ENCODE peak calls at places on chromosomes 4 and X, in six cellular contexts. One of them, this sample, is unnamed.

GRCh38 chr4:180134116-180134866 is 2108.9 kb upstream of the TENM3 start:
- DNase-seq in CD4-positive, CD25-positive, alpha-beta regulatory T cell: no peak
- DNase-seq in heart left ventricle: no peak
- DNase-seq in psoas muscle: peak; percentile 37
- DNase-seq in fibroblast of lung: peak; percentile 4
- DNase-seq in left ventricle myocardium inferior: no peak
- DNase-seq in this sample: peak; percentile 31

GRCh38 chr4:42627887-42628646 is 28.8 kb downstream of the ATP8A1 start:
- DNase-seq in CD4-positive, CD25-positive, alpha-beta regulatory T cell: peak; percentile 78
- DNase-seq in psoas muscle: peak; percentile 85
- DNase-seq in left ventricle myocardium inferior: peak; percentile 83
- DNase-seq in fibroblast of lung: no peak
- DNase-seq in heart left ventricle: peak; percentile 85
- DNase-seq in this sample: no peak

GRCh38 chr4:7598939-7599790 is 164.4 kb upstream of the PSAPL1 start:
- DNase-seq in heart left ventricle: no peak
- DNase-seq in CD4-positive, CD25-positive, alpha-beta regulatory T cell: no peak
- DNase-seq in psoas muscle: no peak
- DNase-seq in left ventricle myocardium inferior: no peak
- DNase-seq in fibroblast of lung: no peak
- DNase-seq in this sample: no peak

GRCh38 chr4:73978886-73979285 is 2.9 kb downstream of the PF4 start:
- DNase-seq in left ventricle myocardium inferior: no peak
- DNase-seq in heart left ventricle: no peak
- DNase-seq in CD4-positive, CD25-positive, alpha-beta regulatory T cell: no peak
- DNase-seq in psoas muscle: no peak
- DNase-seq in fibroblast of lung: peak; percentile 93
- DNase-seq in this sample: peak; percentile 80

GRCh38 chr4:104915864-104916263 is 230.8 kb upstream of the TET2 start:
- DNase-seq in left ventricle myocardium inferior: no peak
- DNase-seq in CD4-positive, CD25-positive, alpha-beta regulatory T cell: no peak
- DNase-seq in psoas muscle: no peak
- DNase-seq in heart left ventricle: no peak
- DNase-seq in fibroblast of lung: no peak
- DNase-seq in this sample: no peak

GRCh38 chr4:123652501-123652900 is 255.9 kb downstream of the SPRY1 start:
- DNase-seq in left ventricle myocardium inferior: no peak
- DNase-seq in heart left ventricle: no peak
- DNase-seq in fibroblast of lung: peak; percentile 20
- DNase-seq in psoas muscle: no peak
- DNase-seq in CD4-positive, CD25-positive, alpha-beta regulatory T cell: no peak
- DNase-seq in this sample: no peak

GRCh38 chrX:66553973-66554372 is 84.9 kb downstream of the EDA2R start:
- DNase-seq in CD4-positive, CD25-positive, alpha-beta regulatory T cell: no peak
- DNase-seq in left ventricle myocardium inferior: no peak
- DNase-seq in fibroblast of lung: no peak
- DNase-seq in heart left ventricle: no peak
- DNase-seq in psoas muscle: no peak
- DNase-seq in this sample: no peak

GRCh38 chr4:78691971-78692814 is 84.0 kb upstream of the BMP2K start:
- DNase-seq in heart left ventricle: no peak
- DNase-seq in psoas muscle: no peak
- DNase-seq in CD4-positive, CD25-positive, alpha-beta regulatory T cell: no peak
- DNase-seq in fibroblast of lung: no peak
- DNase-seq in left ventricle myocardium inferior: no peak
- DNase-seq in this sample: no peak

GRCh38 chr4:26325191-26325590 is 4.4 kb downstream of the RBPJ start:
- DNase-seq in CD4-positive, CD25-positive, alpha-beta regulatory T cell: peak; percentile 49
- DNase-seq in heart left ventricle: no peak
- DNase-seq in fibroblast of lung: peak; percentile 51
- DNase-seq in psoas muscle: no peak
- DNase-seq in left ventricle myocardium inferior: no peak
- DNase-seq in this sample: peak; percentile 35

GRCh38 chr4:87060957-87061356 is 126.1 kb downstream of the AFF1 start:
- DNase-seq in fibroblast of lung: peak; percentile 95
- DNase-seq in CD4-positive, CD25-positive, alpha-beta regulatory T cell: peak; percentile 10
- DNase-seq in heart left ventricle: no peak
- DNase-seq in psoas muscle: no peak
- DNase-seq in left ventricle myocardium inferior: no peak
- DNase-seq in this sample: peak; percentile 93

GRCh38 chr4:120724656-120725055 is 197.9 kb downstream of the PRDM5 start:
- DNase-seq in psoas muscle: no peak
- DNase-seq in CD4-positive, CD25-positive, alpha-beta regulatory T cell: no peak
- DNase-seq in fibroblast of lung: no peak
- DNase-seq in heart left ventricle: no peak
- DNase-seq in left ventricle myocardium inferior: no peak
- DNase-seq in this sample: no peak

GRCh38 chr4:137226900-137227299 is 305.4 kb downstream of the PCDH18 start:
- DNase-seq in psoas muscle: no peak
- DNase-seq in left ventricle myocardium inferior: no peak
- DNase-seq in fibroblast of lung: peak; percentile 6
- DNase-seq in heart left ventricle: no peak
- DNase-seq in CD4-positive, CD25-positive, alpha-beta regulatory T cell: no peak
- DNase-seq in this sample: peak; percentile 11

GRCh38 chr4:65521666-65522065 is 148.6 kb downstream of the EPHA5 start:
- DNase-seq in fibroblast of lung: no peak
- DNase-seq in CD4-positive, CD25-positive, alpha-beta regulatory T cell: no peak
- DNase-seq in left ventricle myocardium inferior: no peak
- DNase-seq in heart left ventricle: no peak
- DNase-seq in psoas muscle: no peak
- DNase-seq in this sample: no peak

GRCh38 chrX:107628662-107629532 is 587 bp downstream of the PRPS1 start:
- DNase-seq in left ventricle myocardium inferior: peak; percentile 13
- DNase-seq in heart left ventricle: peak; percentile 31
- DNase-seq in psoas muscle: peak; percentile 60
- DNase-seq in fibroblast of lung: peak; percentile 33
- DNase-seq in CD4-positive, CD25-positive, alpha-beta regulatory T cell: peak; percentile 65
- DNase-seq in this sample: peak; percentile 37

GRCh38 chr4:81136161-81136910 is 78.7 kb downstream of the PRKG2 start:
- DNase-seq in heart left ventricle: no peak
- DNase-seq in CD4-positive, CD25-positive, alpha-beta regulatory T cell: no peak
- DNase-seq in psoas muscle: no peak
- DNase-seq in fibroblast of lung: peak; percentile 93
- DNase-seq in left ventricle myocardium inferior: no peak
- DNase-seq in this sample: no peak

GRCh38 chr4:6494431-6495295 is 22.2 kb upstream of the PPP2R2C start:
- DNase-seq in fibroblast of lung: no peak
- DNase-seq in left ventricle myocardium inferior: no peak
- DNase-seq in CD4-positive, CD25-positive, alpha-beta regulatory T cell: no peak
- DNase-seq in heart left ventricle: no peak
- DNase-seq in psoas muscle: no peak
- DNase-seq in this sample: no peak

GRCh38 chr4:95594629-95595028 is 45.9 kb upstream of the UNC5C start:
- DNase-seq in left ventricle myocardium inferior: no peak
- DNase-seq in fibroblast of lung: no peak
- DNase-seq in heart left ventricle: no peak
- DNase-seq in psoas muscle: no peak
- DNase-seq in CD4-positive, CD25-positive, alpha-beta regulatory T cell: no peak
- DNase-seq in this sample: no peak

GRCh38 chrX:101956556-101956955 is 24.7 kb upstream of the ZMAT1 start:
- DNase-seq in CD4-positive, CD25-positive, alpha-beta regulatory T cell: no peak
- DNase-seq in fibroblast of lung: no peak
- DNase-seq in left ventricle myocardium inferior: no peak
- DNase-seq in psoas muscle: no peak
- DNase-seq in heart left ventricle: no peak
- DNase-seq in this sample: no peak

GRCh38 chr4:184648220-184649025 is 824 bp downstream of the CASP3 start:
- DNase-seq in left ventricle myocardium inferior: peak; percentile 74
- DNase-seq in fibroblast of lung: peak; percentile 61
- DNase-seq in psoas muscle: peak; percentile 86
- DNase-seq in heart left ventricle: peak; percentile 80
- DNase-seq in CD4-positive, CD25-positive, alpha-beta regulatory T cell: peak; percentile 43
- DNase-seq in this sample: peak; percentile 55

GRCh38 chrX:9832811-9833210 is 46.6 kb downstream of the SHROOM2 start:
- DNase-seq in psoas muscle: no peak
- DNase-seq in CD4-positive, CD25-positive, alpha-beta regulatory T cell: no peak
- DNase-seq in heart left ventricle: no peak
- DNase-seq in left ventricle myocardium inferior: no peak
- DNase-seq in fibroblast of lung: no peak
- DNase-seq in this sample: no peak

DNA sequence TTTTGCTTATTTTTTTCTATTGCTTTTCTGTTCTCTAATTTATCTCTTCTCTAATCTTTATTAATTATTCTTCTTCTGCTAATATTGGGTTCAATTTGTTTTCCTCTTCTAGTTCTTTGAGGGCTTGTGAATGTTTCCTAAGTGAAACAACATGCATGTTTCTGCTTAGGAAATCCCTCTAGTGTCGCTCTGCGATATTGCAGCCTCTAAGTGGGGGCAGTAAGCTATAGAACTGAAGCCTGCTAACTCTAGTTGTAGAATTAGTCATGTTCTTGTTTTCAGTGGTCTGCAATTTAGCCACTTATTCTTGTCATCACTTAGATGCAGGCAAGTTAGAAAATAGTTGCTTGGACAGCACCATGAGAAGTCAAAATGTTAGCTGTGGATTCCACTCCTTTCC is 222.6 kb downstream of the SPIN4 start:
- DNase-seq in fibroblast of lung: peak; percentile 1
- DNase-seq in CD4-positive, CD25-positive, alpha-beta regulatory T cell: no peak
- DNase-seq in left ventricle myocardium inferior: no peak
- DNase-seq in psoas muscle: no peak
- DNase-seq in heart left ventricle: no peak
- DNase-seq in this sample: peak; percentile 20
- H3K4me1 ChIP-seq in fibroblast of lung: no peaks in the 10 kb centered on the region
- H3K4me1 ChIP-seq in CD4-positive, CD25-positive, alpha-beta regulatory T cell: no peaks in the 10 kb centered on the region
- H3K4me1 ChIP-seq in left ventricle myocardium inferior: no peaks in the 10 kb centered on the region
- H3K4me1 ChIP-seq in psoas muscle: no peaks in the 10 kb centered on the region
- H3K4me1 ChIP-seq in heart left ventricle: no peaks in the 10 kb centered on the region
- H3K4me1 ChIP-seq in this sample: no peaks in the 10 kb centered on the region

GRCh38 chr4:143356493-143356892 is 19.8 kb downstream of the GAB1 start:
- DNase-seq in CD4-positive, CD25-positive, alpha-beta regulatory T cell: no peak
- DNase-seq in heart left ventricle: no peak
- DNase-seq in left ventricle myocardium inferior: no peak
- DNase-seq in fibroblast of lung: no peak
- DNase-seq in psoas muscle: no peak
- DNase-seq in this sample: peak; percentile 75
- H3K27ac ChIP-seq in CD4-positive, CD25-positive, alpha-beta regulatory T cell: no peak overlapping the region
- H3K27ac ChIP-seq in heart left ventricle: peak overlapping the region; percentile 71
- H3K27ac ChIP-seq in left ventricle myocardium inferior: no peak overlapping the region
- H3K27ac ChIP-seq in fibroblast of lung: no peak overlapping the region
- H3K27ac ChIP-seq in psoas muscle: no peak overlapping the region
- H3K27ac ChIP-seq in this sample: peak overlapping the region; percentile 94

DNA sequence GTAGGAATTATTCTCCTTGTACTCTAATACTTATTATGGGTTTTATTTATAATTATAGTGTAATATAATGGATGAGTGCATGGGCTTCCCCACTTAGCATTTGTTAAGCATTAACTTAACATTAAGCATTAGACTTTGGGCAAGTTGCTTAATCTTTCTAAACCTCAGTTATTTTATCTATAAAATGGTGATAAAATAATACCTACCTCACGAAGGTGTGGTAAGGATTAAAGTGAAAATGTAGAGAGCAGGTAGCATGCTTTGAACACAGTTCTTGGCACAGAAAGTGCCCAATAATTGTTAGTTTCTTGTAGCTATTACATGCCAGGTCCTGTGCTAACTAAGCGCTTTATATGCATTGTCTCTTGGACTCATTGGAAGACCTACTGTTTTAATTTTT is 2.6 kb downstream of the MSMO1 start:
- DNase-seq in CD4-positive, CD25-positive, alpha-beta regulatory T cell: no peak
- DNase-seq in psoas muscle: no peak
- DNase-seq in heart left ventricle: no peak
- DNase-seq in left ventricle myocardium inferior: no peak
- DNase-seq in fibroblast of lung: no peak
- DNase-seq in this sample: no peak
- H3K4me1 ChIP-seq in CD4-positive, CD25-positive, alpha-beta regulatory T cell: peaks cover 32% of the 10 kb centered on the region
- H3K4me1 ChIP-seq in psoas muscle: peaks cover 10% of the 10 kb centered on the region
- H3K4me1 ChIP-seq in heart left ventricle: peaks cover 32% of the 10 kb centered on the region
- H3K4me1 ChIP-seq in left ventricle myocardium inferior: peaks cover 23% of the 10 kb centered on the region
- H3K4me1 ChIP-seq in fibroblast of lung: peaks cover 12% of the 10 kb centered on the region
- H3K4me1 ChIP-seq in this sample: peaks cover 41% of the 10 kb centered on the region

DNA sequence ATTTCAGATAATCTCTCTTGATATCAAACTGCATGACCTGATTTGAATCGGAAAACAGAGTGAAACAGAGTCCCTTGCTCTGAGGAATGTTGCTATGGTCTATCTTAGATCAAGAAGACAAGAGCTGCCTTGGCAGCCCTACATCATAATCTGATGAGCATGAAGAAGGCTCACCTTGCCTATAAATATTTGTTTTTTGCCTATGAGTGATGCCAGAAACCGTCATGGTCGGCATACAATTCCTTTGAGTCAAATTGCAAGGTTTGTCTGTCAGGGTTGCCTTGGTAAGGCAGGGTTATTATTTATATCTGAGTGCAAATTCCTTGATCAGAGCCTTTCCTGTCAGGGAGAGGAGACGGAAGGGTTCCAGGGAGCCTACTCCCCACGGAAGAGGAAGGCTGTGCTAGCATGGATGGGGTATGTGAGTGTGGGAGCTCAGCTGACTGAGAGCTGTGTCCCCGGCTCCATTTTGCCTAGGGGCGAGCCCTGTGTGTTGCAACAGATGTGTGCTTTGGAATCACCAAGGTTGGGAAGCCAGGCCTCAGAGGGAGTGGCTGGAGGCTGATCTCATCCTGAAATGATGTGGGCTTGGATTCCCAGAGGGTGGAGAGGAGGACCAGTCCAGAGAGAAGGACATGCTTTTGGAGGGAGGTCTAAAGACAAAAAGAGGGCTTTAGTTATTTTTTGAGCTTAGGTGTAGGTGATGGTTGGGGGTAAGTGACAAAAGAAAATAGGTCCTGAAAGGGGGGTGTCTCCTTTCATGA is 43.6 kb downstream of the RTL9 start:
- DNase-seq in fibroblast of lung: peak; percentile 74
- DNase-seq in heart left ventricle: peak; percentile 32
- DNase-seq in CD4-positive, CD25-positive, alpha-beta regulatory T cell: no peak
- DNase-seq in left ventricle myocardium inferior: peak; percentile 34
- DNase-seq in psoas muscle: peak; percentile 66
- DNase-seq in this sample: peak; percentile 79
- H3K27ac ChIP-seq in fibroblast of lung: peak overlapping the region; percentile 60
- H3K27ac ChIP-seq in heart left ventricle: no peak overlapping the region
- H3K27ac ChIP-seq in CD4-positive, CD25-positive, alpha-beta regulatory T cell: no peak overlapping the region
- H3K27ac ChIP-seq in left ventricle myocardium inferior: no peak overlapping the region
- H3K27ac ChIP-seq in psoas muscle: no peak overlapping the region
- H3K27ac ChIP-seq in this sample: peak overlapping the region; percentile 82

GRCh38 chr4:16119981-16120380 is 36.2 kb upstream of the PROM1 start:
- DNase-seq in fibroblast of lung: no peak
- DNase-seq in psoas muscle: no peak
- DNase-seq in CD4-positive, CD25-positive, alpha-beta regulatory T cell: no peak
- DNase-seq in heart left ventricle: no peak
- DNase-seq in left ventricle myocardium inferior: no peak
- DNase-seq in this sample: no peak
- H3K4me1 ChIP-seq in fibroblast of lung: no peaks in the 10 kb centered on the region
- H3K4me1 ChIP-seq in psoas muscle: peaks cover 53% of the 10 kb centered on the region
- H3K4me1 ChIP-seq in CD4-positive, CD25-positive, alpha-beta regulatory T cell: peaks cover 12% of the 10 kb centered on the region
- H3K4me1 ChIP-seq in heart left ventricle: peaks cover 26% of the 10 kb centered on the region
- H3K4me1 ChIP-seq in left ventricle myocardium inferior: peaks cover 55% of the 10 kb centered on the region
- H3K4me1 ChIP-seq in this sample: no peaks in the 10 kb centered on the region

GRCh38 chr4:93201471-93201870 is 627.1 kb upstream of the ATOH1 start:
- DNase-seq in heart left ventricle: no peak
- DNase-seq in psoas muscle: no peak
- DNase-seq in CD4-positive, CD25-positive, alpha-beta regulatory T cell: no peak
- DNase-seq in left ventricle myocardium inferior: no peak
- DNase-seq in fibroblast of lung: no peak
- DNase-seq in this sample: no peak
- H3K27ac ChIP-seq in heart left ventricle: no peak overlapping the region
- H3K27ac ChIP-seq in psoas muscle: no peak overlapping the region
- H3K27ac ChIP-seq in CD4-positive, CD25-positive, alpha-beta regulatory T cell: no peak overlapping the region
- H3K27ac ChIP-seq in left ventricle myocardium inferior: no peak overlapping the region
- H3K27ac ChIP-seq in fibroblast of lung: no peak overlapping the region
- H3K27ac ChIP-seq in this sample: no peak overlapping the region

GRCh38 chr4:15668566-15669435 is 12.8 kb upstream of the FAM200B start:
- DNase-seq in fibroblast of lung: no peak
- DNase-seq in left ventricle myocardium inferior: no peak
- DNase-seq in CD4-positive, CD25-positive, alpha-beta regulatory T cell: no peak
- DNase-seq in heart left ventricle: no peak
- DNase-seq in psoas muscle: no peak
- DNase-seq in this sample: no peak
- H3K4me1 ChIP-seq in fibroblast of lung: peaks cover 3% of the 10 kb centered on the region
- H3K4me1 ChIP-seq in left ventricle myocardium inferior: peaks cover 21% of the 10 kb centered on the region
- H3K4me1 ChIP-seq in CD4-positive, CD25-positive, alpha-beta regulatory T cell: no peaks in the 10 kb centered on the region
- H3K4me1 ChIP-seq in heart left ventricle: no peaks in the 10 kb centered on the region
- H3K4me1 ChIP-seq in psoas muscle: no peaks in the 10 kb centered on the region
- H3K4me1 ChIP-seq in this sample: peaks cover 25% of the 10 kb centered on the region